ENCODE peak calls at places on chromosomes 7 and 10, in six cellular contexts. One of them, this sample, is unnamed.

GRCh38 chr10:49833162-49833561 is 71.0 kb upstream of the OGDHL start:
- DNase-seq in CD8-positive, alpha-beta T cell: no peak
- DNase-seq in AG09309: no peak
- DNase-seq in transverse colon: no peak
- DNase-seq in ascending aorta: no peak
- DNase-seq in fibroblast of the aortic adventitia: no peak
- DNase-seq in this sample: no peak

GRCh38 chr7:27096756-27097514 is 1.1 kb upstream of the HOXA1 start:
- DNase-seq in CD8-positive, alpha-beta T cell: no peak
- DNase-seq in AG09309: no peak
- DNase-seq in transverse colon: peak; percentile 52
- DNase-seq in ascending aorta: no peak
- DNase-seq in fibroblast of the aortic adventitia: peak; percentile 42
- DNase-seq in this sample: no peak

GRCh38 chr7:149147072-149147729 is at the start of gene ZNF398:
- DNase-seq in CD8-positive, alpha-beta T cell: peak; percentile 72
- DNase-seq in AG09309: peak; percentile 23
- DNase-seq in transverse colon: peak; percentile 79
- DNase-seq in ascending aorta: peak; percentile 85
- DNase-seq in fibroblast of the aortic adventitia: peak; percentile 70
- DNase-seq in this sample: peak; percentile 72

GRCh38 chr7:101173752-101174244 is 6.3 kb downstream of the NAT16 start:
- DNase-seq in CD8-positive, alpha-beta T cell: peak; percentile 45
- DNase-seq in AG09309: no peak
- DNase-seq in transverse colon: no peak
- DNase-seq in ascending aorta: no peak
- DNase-seq in fibroblast of the aortic adventitia: no peak
- DNase-seq in this sample: peak; percentile 43

GRCh38 chr7:79090543-79090942 is 362.9 kb downstream of the MAGI2 start:
- DNase-seq in CD8-positive, alpha-beta T cell: no peak
- DNase-seq in AG09309: no peak
- DNase-seq in transverse colon: no peak
- DNase-seq in ascending aorta: no peak
- DNase-seq in fibroblast of the aortic adventitia: no peak
- DNase-seq in this sample: no peak

GRCh38 chr7:67654622-67655021 is 658.0 kb downstream of the TYW1 start:
- DNase-seq in CD8-positive, alpha-beta T cell: no peak
- DNase-seq in AG09309: no peak
- DNase-seq in transverse colon: no peak
- DNase-seq in ascending aorta: no peak
- DNase-seq in fibroblast of the aortic adventitia: no peak
- DNase-seq in this sample: no peak

GRCh38 chr10:108422286-108422685 is 1257.8 kb upstream of the SORCS1 start:
- DNase-seq in CD8-positive, alpha-beta T cell: no peak
- DNase-seq in AG09309: no peak
- DNase-seq in transverse colon: no peak
- DNase-seq in ascending aorta: no peak
- DNase-seq in fibroblast of the aortic adventitia: no peak
- DNase-seq in this sample: no peak

GRCh38 chr7:6691103-6691502 is 15.6 kb downstream of the ZNF12 start:
- DNase-seq in CD8-positive, alpha-beta T cell: no peak
- DNase-seq in AG09309: no peak
- DNase-seq in transverse colon: no peak
- DNase-seq in ascending aorta: no peak
- DNase-seq in fibroblast of the aortic adventitia: no peak
- DNase-seq in this sample: no peak

GRCh38 chr7:76358053-76358477 is 726 bp downstream of the YWHAG start:
- DNase-seq in CD8-positive, alpha-beta T cell: peak; percentile 27
- DNase-seq in AG09309: no peak
- DNase-seq in transverse colon: peak; percentile 76
- DNase-seq in ascending aorta: peak; percentile 82
- DNase-seq in fibroblast of the aortic adventitia: peak; percentile 37
- DNase-seq in this sample: no peak

GRCh38 chr10:21989453-21990154 is 13.9 kb downstream of the DNAJC1 start:
- DNase-seq in CD8-positive, alpha-beta T cell: peak; percentile 3
- DNase-seq in AG09309: peak; percentile 45
- DNase-seq in transverse colon: peak; percentile 39
- DNase-seq in ascending aorta: no peak
- DNase-seq in fibroblast of the aortic adventitia: peak; percentile 72
- DNase-seq in this sample: no peak

GRCh38 chr7:94656925-94657731 is 1.2 kb upstream of the SGCE start:
- DNase-seq in CD8-positive, alpha-beta T cell: no peak
- DNase-seq in AG09309: no peak
- DNase-seq in transverse colon: no peak
- DNase-seq in ascending aorta: no peak
- DNase-seq in fibroblast of the aortic adventitia: peak; percentile 54
- DNase-seq in this sample: no peak

GRCh38 chr10:69963835-69964710 is 88.6 kb upstream of the MACROH2A2 start:
- DNase-seq in CD8-positive, alpha-beta T cell: no peak
- DNase-seq in AG09309: no peak
- DNase-seq in transverse colon: no peak
- DNase-seq in ascending aorta: no peak
- DNase-seq in fibroblast of the aortic adventitia: no peak
- DNase-seq in this sample: no peak

GRCh38 chr10:45279702-45280101 is 35.7 kb downstream of the OR13A1 start:
- DNase-seq in CD8-positive, alpha-beta T cell: no peak
- DNase-seq in AG09309: no peak
- DNase-seq in transverse colon: no peak
- DNase-seq in ascending aorta: no peak
- DNase-seq in fibroblast of the aortic adventitia: no peak
- DNase-seq in this sample: no peak

GRCh38 chr10:116272497-116273221 is at the start of gene GFRA1:
- DNase-seq in CD8-positive, alpha-beta T cell: no peak
- DNase-seq in AG09309: no peak
- DNase-seq in transverse colon: no peak
- DNase-seq in ascending aorta: no peak
- DNase-seq in fibroblast of the aortic adventitia: no peak
- DNase-seq in this sample: no peak

GRCh38 chr10:116269612-116270011 is 3.4 kb downstream of the GFRA1 start:
- DNase-seq in CD8-positive, alpha-beta T cell: no peak
- DNase-seq in AG09309: no peak
- DNase-seq in transverse colon: no peak
- DNase-seq in ascending aorta: no peak
- DNase-seq in fibroblast of the aortic adventitia: no peak
- DNase-seq in this sample: no peak

GRCh38 chr10:116271593-116272496 is 1.2 kb downstream of the GFRA1 start:
- DNase-seq in CD8-positive, alpha-beta T cell: no peak
- DNase-seq in AG09309: no peak
- DNase-seq in transverse colon: no peak
- DNase-seq in ascending aorta: no peak
- DNase-seq in fibroblast of the aortic adventitia: no peak
- DNase-seq in this sample: no peak

GRCh38 chr10:116268976-116269375 is 4.0 kb downstream of the GFRA1 start:
- DNase-seq in CD8-positive, alpha-beta T cell: no peak
- DNase-seq in AG09309: no peak
- DNase-seq in transverse colon: no peak
- DNase-seq in ascending aorta: no peak
- DNase-seq in fibroblast of the aortic adventitia: no peak
- DNase-seq in this sample: no peak

GRCh38 chr10:116270691-116271592 is 2.1 kb downstream of the GFRA1 start:
- DNase-seq in CD8-positive, alpha-beta T cell: no peak
- DNase-seq in AG09309: no peak
- DNase-seq in transverse colon: no peak
- DNase-seq in ascending aorta: no peak
- DNase-seq in fibroblast of the aortic adventitia: no peak
- DNase-seq in this sample: no peak
- H3K4me3 ChIP-seq in CD8-positive, alpha-beta T cell: no peak overlapping the region
- H3K4me3 ChIP-seq in AG09309: peak overlapping the region; percentile 43
- H3K4me3 ChIP-seq in transverse colon: peak overlapping the region; percentile 52
- H3K4me3 ChIP-seq in ascending aorta: peak overlapping the region; percentile 69
- H3K4me3 ChIP-seq in fibroblast of the aortic adventitia: no peak overlapping the region
- H3K4me3 ChIP-seq in this sample: no peak overlapping the region

DNA sequence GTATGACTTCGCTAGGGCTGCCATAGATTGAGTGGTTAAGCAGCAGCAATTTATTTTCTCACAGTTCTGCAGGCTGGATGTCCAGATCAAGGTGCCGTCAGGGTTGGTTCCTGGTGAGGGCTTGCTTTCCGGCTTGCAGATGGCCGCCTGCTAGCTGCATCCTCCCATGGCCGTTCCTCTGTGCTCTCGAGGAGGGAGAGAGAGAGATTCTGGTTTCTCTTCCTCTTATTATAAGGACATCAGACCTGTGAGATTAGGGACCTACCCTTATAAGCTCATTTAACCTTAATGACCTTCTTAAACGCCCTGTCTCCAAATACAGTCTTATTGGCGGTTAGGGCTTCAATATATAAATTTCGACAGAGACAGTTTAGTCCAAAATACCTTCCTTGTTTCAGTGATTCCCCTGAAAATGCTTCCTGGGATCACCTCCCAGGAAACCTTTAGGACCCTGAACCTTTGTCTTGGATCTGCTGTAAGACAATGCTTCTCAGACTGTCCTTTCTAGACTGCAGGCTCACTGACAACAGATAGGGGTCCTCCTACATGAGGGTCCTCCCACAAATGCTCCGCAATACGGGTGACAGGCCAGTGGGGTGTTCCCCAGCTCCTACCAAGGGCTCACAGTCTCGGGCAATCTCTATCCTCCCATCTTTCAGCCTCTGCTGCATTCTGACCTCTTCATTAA is 82.5 kb upstream of the BAIAP2L1 start:
- DNase-seq in CD8-positive, alpha-beta T cell: no peak
- DNase-seq in AG09309: no peak
- DNase-seq in transverse colon: no peak
- DNase-seq in ascending aorta: no peak
- DNase-seq in fibroblast of the aortic adventitia: no peak
- DNase-seq in this sample: no peak
- TF ChIP-seq CTCF in CD8-positive, alpha-beta T cell: no peak
- TF ChIP-seq CTCF in AG09309: no peak
- TF ChIP-seq CTCF in transverse colon: no peak
- TF ChIP-seq CTCF in ascending aorta: no peak
- TF ChIP-seq CTCF in fibroblast of the aortic adventitia: no peak
- TF ChIP-seq CTCF in this sample: no peak

DNA sequence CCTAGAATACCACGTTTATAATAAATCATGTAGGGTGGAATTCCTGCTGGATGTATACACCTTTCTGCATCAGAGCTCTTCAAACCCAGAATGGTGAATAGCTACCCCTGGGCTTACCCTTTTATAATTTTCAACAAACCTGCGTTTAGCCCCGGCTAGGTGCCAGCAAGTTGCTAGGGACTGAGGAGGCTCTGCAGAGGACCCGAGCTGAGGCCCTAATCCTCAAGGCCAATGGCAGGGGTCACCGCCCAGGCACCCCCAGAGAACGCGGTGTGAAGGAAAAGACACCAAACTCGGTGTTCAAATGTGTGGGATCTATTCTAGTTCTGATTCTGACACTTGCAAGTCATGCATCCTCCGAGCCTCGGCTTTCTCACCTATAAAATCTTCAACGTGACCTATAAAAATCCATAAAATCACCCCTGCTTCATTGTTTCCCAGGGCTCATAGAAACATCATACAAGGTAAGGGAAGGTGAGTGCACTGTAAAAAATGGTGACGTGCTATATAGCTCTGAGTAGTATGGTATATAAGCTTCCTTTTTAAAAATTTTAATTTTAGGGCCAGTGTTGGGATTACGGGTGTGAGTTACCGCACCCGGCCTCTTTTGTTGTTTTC is 2.5 kb upstream of the ANXA11 start:
- DNase-seq in CD8-positive, alpha-beta T cell: no peak
- DNase-seq in AG09309: no peak
- DNase-seq in transverse colon: no peak
- DNase-seq in ascending aorta: no peak
- DNase-seq in fibroblast of the aortic adventitia: no peak
- DNase-seq in this sample: no peak
- H3K4me3 ChIP-seq in CD8-positive, alpha-beta T cell: no peak overlapping the region
- H3K4me3 ChIP-seq in AG09309: peak overlapping the region; percentile 48
- H3K4me3 ChIP-seq in transverse colon: peak overlapping the region; percentile 41
- H3K4me3 ChIP-seq in ascending aorta: peak overlapping the region; percentile 53
- H3K4me3 ChIP-seq in fibroblast of the aortic adventitia: peak overlapping the region; percentile 62
- H3K4me3 ChIP-seq in this sample: no peak overlapping the region

GRCh38 chr10:12690525-12691139 is 310.9 kb downstream of the CCDC3 start:
- DNase-seq in CD8-positive, alpha-beta T cell: no peak
- DNase-seq in AG09309: no peak
- DNase-seq in transverse colon: no peak
- DNase-seq in ascending aorta: no peak
- DNase-seq in fibroblast of the aortic adventitia: no peak
- DNase-seq in this sample: no peak
- TF ChIP-seq CTCF in CD8-positive, alpha-beta T cell: no peak
- TF ChIP-seq CTCF in AG09309: no peak
- TF ChIP-seq CTCF in transverse colon: no peak
- TF ChIP-seq CTCF in ascending aorta: no peak
- TF ChIP-seq CTCF in fibroblast of the aortic adventitia: no peak
- TF ChIP-seq CTCF in this sample: no peak

DNA sequence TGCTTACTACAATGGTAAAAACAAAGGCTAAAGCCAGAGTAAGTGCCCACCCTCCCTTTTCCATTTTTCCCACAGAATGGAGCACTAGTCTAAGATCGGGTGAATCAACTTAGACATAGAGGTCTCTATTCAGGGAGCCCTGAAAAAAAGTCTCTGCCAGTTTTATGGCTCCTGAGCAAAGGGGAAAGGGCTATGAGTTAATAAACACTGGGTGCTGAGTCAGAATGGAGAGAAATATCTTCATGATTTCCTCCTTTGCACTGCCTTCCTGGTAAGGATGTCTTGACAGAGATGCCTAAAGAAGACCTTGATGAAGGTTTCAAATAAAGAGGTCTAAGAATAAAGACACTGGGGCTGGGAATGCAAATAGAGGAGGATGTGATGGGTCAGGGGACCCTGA is 607.4 kb upstream of the MBL2 start:
- DNase-seq in CD8-positive, alpha-beta T cell: no peak
- DNase-seq in AG09309: no peak
- DNase-seq in transverse colon: no peak
- DNase-seq in ascending aorta: no peak
- DNase-seq in fibroblast of the aortic adventitia: no peak
- DNase-seq in this sample: no peak
- H3K4me3 ChIP-seq in CD8-positive, alpha-beta T cell: no peak overlapping the region
- H3K4me3 ChIP-seq in AG09309: no peak overlapping the region
- H3K4me3 ChIP-seq in transverse colon: no peak overlapping the region
- H3K4me3 ChIP-seq in ascending aorta: no peak overlapping the region
- H3K4me3 ChIP-seq in fibroblast of the aortic adventitia: no peak overlapping the region
- H3K4me3 ChIP-seq in this sample: no peak overlapping the region

DNA sequence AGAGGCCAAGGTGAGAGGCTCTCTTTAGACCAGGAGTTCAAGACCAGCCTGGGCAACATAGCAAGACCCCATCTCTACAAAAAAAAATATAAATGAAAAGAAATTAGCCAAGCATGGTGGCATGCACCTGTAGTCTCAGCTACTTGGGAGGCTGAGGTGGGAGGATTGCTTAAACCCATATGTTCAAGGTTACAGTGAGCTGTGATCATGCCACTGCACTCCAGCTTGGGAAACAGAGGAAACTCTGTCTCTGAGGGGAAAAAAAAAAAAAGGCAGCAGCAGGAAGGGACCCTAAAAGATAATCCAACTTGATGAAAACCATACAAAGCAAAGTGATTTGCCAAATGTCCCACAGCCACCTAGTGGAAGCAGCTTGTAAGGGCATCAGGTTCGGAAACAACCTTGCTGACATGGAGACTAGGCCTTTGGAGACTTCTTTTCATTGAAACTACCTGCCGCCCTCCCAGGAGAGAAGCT is 15.6 kb upstream of the PBLD start:
- DNase-seq in CD8-positive, alpha-beta T cell: no peak
- DNase-seq in AG09309: peak; percentile 24
- DNase-seq in transverse colon: peak; percentile 38
- DNase-seq in ascending aorta: no peak
- DNase-seq in fibroblast of the aortic adventitia: peak; percentile 60
- DNase-seq in this sample: no peak
- TF ChIP-seq CTCF in CD8-positive, alpha-beta T cell: peak; percentile 79
- TF ChIP-seq CTCF in AG09309: peak; percentile 80
- TF ChIP-seq CTCF in transverse colon: peak; percentile 68
- TF ChIP-seq CTCF in ascending aorta: peak; percentile 55
- TF ChIP-seq CTCF in fibroblast of the aortic adventitia: peak; percentile 88
- TF ChIP-seq CTCF in this sample: peak; percentile 92